ENCODE peak calls at places on chromosome 9, in eight cellular contexts. One of them, this sample, is unnamed.

GRCh38 chr9:131650254-131650653 is 89.6 kb downstream of the RAPGEF1 start:
- DNase-seq in hepatocyte: no peak
- DNase-seq in kidney epithelial cell: no peak
- DNase-seq in Peyer's patch: no peak
- DNase-seq in psoas muscle: peak
- DNase-seq in WERI-Rb-1: no peak
- DNase-seq in left ventricle myocardium inferior: no peak
- DNase-seq in BJ: peak
- DNase-seq in this sample: no peak

GRCh38 chr9:128098017-128098935 is 29.3 kb downstream of the PTGES2 start:
- DNase-seq in hepatocyte: peak
- DNase-seq in kidney epithelial cell: peak
- DNase-seq in Peyer's patch: peak
- DNase-seq in psoas muscle: peak
- DNase-seq in WERI-Rb-1: peak
- DNase-seq in left ventricle myocardium inferior: peak
- DNase-seq in BJ: peak
- DNase-seq in this sample: peak

GRCh38 chr9:89562186-89562814 is 42.5 kb upstream of the GADD45G start:
- DNase-seq in hepatocyte: no peak
- DNase-seq in kidney epithelial cell: peak
- DNase-seq in Peyer's patch: no peak
- DNase-seq in psoas muscle: no peak
- DNase-seq in WERI-Rb-1: no peak
- DNase-seq in left ventricle myocardium inferior: no peak
- DNase-seq in BJ: no peak
- DNase-seq in this sample: no peak

GRCh38 chr9:89466451-89467277 is 31.2 kb downstream of the SEMA4D start:
- DNase-seq in hepatocyte: no peak
- DNase-seq in kidney epithelial cell: peak
- DNase-seq in Peyer's patch: peak
- DNase-seq in psoas muscle: no peak
- DNase-seq in WERI-Rb-1: no peak
- DNase-seq in left ventricle myocardium inferior: no peak
- DNase-seq in BJ: no peak
- DNase-seq in this sample: no peak

GRCh38 chr9:105737205-105737604 is 42.9 kb downstream of the TMEM38B start:
- DNase-seq in hepatocyte: no peak
- DNase-seq in kidney epithelial cell: no peak
- DNase-seq in Peyer's patch: no peak
- DNase-seq in psoas muscle: no peak
- DNase-seq in WERI-Rb-1: no peak
- DNase-seq in left ventricle myocardium inferior: no peak
- DNase-seq in BJ: no peak
- DNase-seq in this sample: no peak

GRCh38 chr9:137030528-137030927 is 1.4 kb downstream of the FUT7 start:
- DNase-seq in hepatocyte: no peak
- DNase-seq in kidney epithelial cell: no peak
- DNase-seq in Peyer's patch: peak
- DNase-seq in psoas muscle: peak
- DNase-seq in WERI-Rb-1: no peak
- DNase-seq in left ventricle myocardium inferior: no peak
- DNase-seq in BJ: no peak
- DNase-seq in this sample: no peak

GRCh38 chr9:82923410-82924242 is 139.3 kb downstream of the RASEF start:
- DNase-seq in hepatocyte: peak
- DNase-seq in kidney epithelial cell: peak
- DNase-seq in Peyer's patch: no peak
- DNase-seq in psoas muscle: no peak
- DNase-seq in WERI-Rb-1: peak
- DNase-seq in left ventricle myocardium inferior: no peak
- DNase-seq in BJ: no peak
- DNase-seq in this sample: no peak

GRCh38 chr9:95504053-95504963 is 12.5 kb downstream of the PTCH1 start:
- DNase-seq in hepatocyte: peak
- DNase-seq in kidney epithelial cell: no peak
- DNase-seq in Peyer's patch: no peak
- DNase-seq in psoas muscle: no peak
- DNase-seq in WERI-Rb-1: no peak
- DNase-seq in left ventricle myocardium inferior: no peak
- DNase-seq in BJ: no peak
- DNase-seq in this sample: no peak

GRCh38 chr9:109143881-109144562 is 23.0 kb downstream of the FRRS1L start:
- DNase-seq in hepatocyte: no peak
- DNase-seq in kidney epithelial cell: no peak
- DNase-seq in Peyer's patch: no peak
- DNase-seq in psoas muscle: no peak
- DNase-seq in WERI-Rb-1: peak
- DNase-seq in left ventricle myocardium inferior: no peak
- DNase-seq in BJ: no peak
- DNase-seq in this sample: no peak
- TF ChIP-seq CTCF in hepatocyte: peak
- TF ChIP-seq CTCF in kidney epithelial cell: peak
- TF ChIP-seq CTCF in Peyer's patch: peak
- TF ChIP-seq CTCF in psoas muscle: no peak
- TF ChIP-seq CTCF in WERI-Rb-1: peak
- TF ChIP-seq CTCF in left ventricle myocardium inferior: no peak
- TF ChIP-seq CTCF in BJ: peak
- TF ChIP-seq CTCF in this sample: peak

GRCh38 chr9:74762950-74763349 is 124.8 kb downstream of the TRPM6 start:
- DNase-seq in hepatocyte: no peak
- DNase-seq in kidney epithelial cell: no peak
- DNase-seq in Peyer's patch: no peak
- DNase-seq in psoas muscle: no peak
- DNase-seq in WERI-Rb-1: no peak
- DNase-seq in left ventricle myocardium inferior: no peak
- DNase-seq in BJ: no peak
- DNase-seq in this sample: no peak
- TF ChIP-seq CTCF in hepatocyte: no peak
- TF ChIP-seq CTCF in kidney epithelial cell: no peak
- TF ChIP-seq CTCF in Peyer's patch: no peak
- TF ChIP-seq CTCF in psoas muscle: no peak
- TF ChIP-seq CTCF in WERI-Rb-1: no peak
- TF ChIP-seq CTCF in left ventricle myocardium inferior: no peak
- TF ChIP-seq CTCF in BJ: no peak
- TF ChIP-seq CTCF in this sample: no peak

GRCh38 chr9:126690431-126691051 is 76.8 kb downstream of the LMX1B start:
- DNase-seq in hepatocyte: peak
- DNase-seq in kidney epithelial cell: no peak
- DNase-seq in Peyer's patch: peak
- DNase-seq in psoas muscle: peak
- DNase-seq in WERI-Rb-1: peak
- DNase-seq in left ventricle myocardium inferior: peak
- DNase-seq in BJ: no peak
- DNase-seq in this sample: no peak
- TF ChIP-seq CTCF in hepatocyte: peak
- TF ChIP-seq CTCF in kidney epithelial cell: peak
- TF ChIP-seq CTCF in Peyer's patch: peak
- TF ChIP-seq CTCF in psoas muscle: peak
- TF ChIP-seq CTCF in WERI-Rb-1: peak
- TF ChIP-seq CTCF in left ventricle myocardium inferior: peak
- TF ChIP-seq CTCF in BJ: peak
- TF ChIP-seq CTCF in this sample: peak

GRCh38 chr9:91422832-91423711 is 560 bp downstream of the NFIL3 start:
- DNase-seq in hepatocyte: peak
- DNase-seq in kidney epithelial cell: no peak
- DNase-seq in Peyer's patch: peak
- DNase-seq in psoas muscle: peak
- DNase-seq in WERI-Rb-1: peak
- DNase-seq in left ventricle myocardium inferior: peak
- DNase-seq in BJ: peak
- DNase-seq in this sample: no peak

GRCh38 chr9:91423785-91424402 is at the start of gene NFIL3:
- DNase-seq in hepatocyte: peak
- DNase-seq in kidney epithelial cell: no peak
- DNase-seq in Peyer's patch: peak
- DNase-seq in psoas muscle: peak
- DNase-seq in WERI-Rb-1: peak
- DNase-seq in left ventricle myocardium inferior: peak
- DNase-seq in BJ: no peak
- DNase-seq in this sample: no peak

GRCh38 chr9:91425270-91425669 is 1.6 kb upstream of the NFIL3 start:
- DNase-seq in hepatocyte: no peak
- DNase-seq in kidney epithelial cell: no peak
- DNase-seq in Peyer's patch: no peak
- DNase-seq in psoas muscle: no peak
- DNase-seq in WERI-Rb-1: no peak
- DNase-seq in left ventricle myocardium inferior: no peak
- DNase-seq in BJ: no peak
- DNase-seq in this sample: no peak

GRCh38 chr9:91426123-91426745 is 2.6 kb upstream of the NFIL3 start:
- DNase-seq in hepatocyte: peak
- DNase-seq in kidney epithelial cell: no peak
- DNase-seq in Peyer's patch: no peak
- DNase-seq in psoas muscle: no peak
- DNase-seq in WERI-Rb-1: no peak
- DNase-seq in left ventricle myocardium inferior: no peak
- DNase-seq in BJ: no peak
- DNase-seq in this sample: no peak

DNA sequence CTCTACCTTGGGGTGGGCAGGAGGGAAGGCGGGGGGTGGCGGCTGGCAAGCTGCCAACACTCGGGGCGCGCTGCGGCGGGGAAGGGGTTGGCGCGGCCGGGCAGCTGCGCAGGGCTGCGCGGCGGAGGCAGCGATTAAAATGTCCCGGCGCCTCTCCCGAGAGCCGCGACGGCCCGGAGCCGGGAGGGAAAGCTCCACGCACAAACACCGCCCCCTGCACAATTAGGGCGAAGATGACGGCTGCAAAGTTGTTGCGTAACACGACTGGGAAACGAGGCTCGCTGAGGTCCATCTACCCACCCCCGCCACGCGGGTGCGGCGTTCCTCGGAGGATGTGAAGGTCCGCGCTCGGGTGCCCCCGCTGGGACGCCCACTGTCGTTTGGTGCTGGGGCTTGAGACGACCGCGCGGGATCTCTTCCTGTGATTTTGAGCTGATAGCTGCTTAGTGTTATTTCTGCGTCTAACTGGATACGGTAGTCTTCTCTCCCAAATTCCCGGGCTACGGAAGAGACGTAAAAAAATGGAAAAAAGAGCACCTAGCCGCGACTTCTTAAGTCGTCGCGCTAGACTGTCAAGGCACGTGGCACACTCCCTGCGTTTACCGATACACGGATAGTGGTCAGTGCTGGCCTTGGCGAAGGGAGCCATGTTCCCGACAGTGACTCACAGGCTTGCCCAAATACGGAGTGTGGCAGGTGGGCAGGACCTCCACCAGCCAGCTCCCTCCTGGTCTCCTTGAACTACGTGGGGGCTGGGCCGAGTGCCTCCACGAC is 958 bp upstream of the NFIL3 start:
- DNase-seq in hepatocyte: peak
- DNase-seq in kidney epithelial cell: no peak
- DNase-seq in Peyer's patch: peak
- DNase-seq in psoas muscle: peak
- DNase-seq in WERI-Rb-1: peak
- DNase-seq in left ventricle myocardium inferior: peak
- DNase-seq in BJ: no peak
- DNase-seq in this sample: no peak
- TF ChIP-seq CTCF in hepatocyte: no peak
- TF ChIP-seq CTCF in kidney epithelial cell: no peak
- TF ChIP-seq CTCF in Peyer's patch: no peak
- TF ChIP-seq CTCF in psoas muscle: no peak
- TF ChIP-seq CTCF in WERI-Rb-1: peak
- TF ChIP-seq CTCF in left ventricle myocardium inferior: peak
- TF ChIP-seq CTCF in BJ: peak
- TF ChIP-seq CTCF in this sample: peak

DNA sequence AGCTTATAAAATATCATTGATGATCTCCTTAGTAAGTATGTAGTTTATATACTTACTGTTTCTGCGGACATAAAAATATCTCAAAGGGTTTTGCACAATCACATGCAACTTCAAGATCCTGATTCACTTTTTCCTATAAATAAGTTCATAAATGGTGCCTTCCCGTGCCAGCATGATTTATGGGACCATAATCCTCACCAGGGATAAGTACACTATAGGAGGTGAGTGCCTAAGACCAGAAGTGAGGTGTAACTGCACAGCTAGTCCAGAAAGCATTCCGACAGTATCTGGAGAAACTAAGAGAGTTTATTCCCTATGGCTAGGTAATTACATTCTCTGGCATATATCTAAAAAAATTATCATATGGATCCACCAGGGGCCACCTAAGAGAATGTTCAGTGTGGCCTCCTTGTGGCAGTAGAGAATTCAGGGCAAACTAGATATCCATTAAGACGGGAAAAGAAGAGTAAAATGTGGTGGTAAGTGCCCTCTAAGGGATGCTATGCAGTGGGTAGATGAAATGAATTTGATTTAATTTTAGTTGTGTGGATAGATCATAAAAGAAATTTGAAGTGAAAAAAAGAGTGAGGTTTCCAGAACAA is 402.5 kb upstream of the SLC24A2 start:
- DNase-seq in hepatocyte: peak
- DNase-seq in kidney epithelial cell: no peak
- DNase-seq in Peyer's patch: no peak
- DNase-seq in psoas muscle: no peak
- DNase-seq in WERI-Rb-1: no peak
- DNase-seq in left ventricle myocardium inferior: no peak
- DNase-seq in BJ: no peak
- DNase-seq in this sample: no peak
- TF ChIP-seq CTCF in hepatocyte: no peak
- TF ChIP-seq CTCF in kidney epithelial cell: no peak
- TF ChIP-seq CTCF in Peyer's patch: no peak
- TF ChIP-seq CTCF in psoas muscle: no peak
- TF ChIP-seq CTCF in WERI-Rb-1: no peak
- TF ChIP-seq CTCF in left ventricle myocardium inferior: no peak
- TF ChIP-seq CTCF in BJ: no peak
- TF ChIP-seq CTCF in this sample: peak

GRCh38 chr9:9997585-9997984 is 615.2 kb downstream of the PTPRD start:
- DNase-seq in hepatocyte: no peak
- DNase-seq in kidney epithelial cell: no peak
- DNase-seq in Peyer's patch: no peak
- DNase-seq in psoas muscle: no peak
- DNase-seq in WERI-Rb-1: no peak
- DNase-seq in left ventricle myocardium inferior: no peak
- DNase-seq in BJ: no peak
- DNase-seq in this sample: no peak

GRCh38 chr9:9998491-9999287 is 614.1 kb downstream of the PTPRD start:
- DNase-seq in hepatocyte: no peak
- DNase-seq in kidney epithelial cell: no peak
- DNase-seq in Peyer's patch: no peak
- DNase-seq in psoas muscle: no peak
- DNase-seq in WERI-Rb-1: no peak
- DNase-seq in left ventricle myocardium inferior: no peak
- DNase-seq in BJ: no peak
- DNase-seq in this sample: no peak

GRCh38 chr9:10000669-10001068 is 612.1 kb downstream of the PTPRD start:
- DNase-seq in hepatocyte: no peak
- DNase-seq in kidney epithelial cell: no peak
- DNase-seq in Peyer's patch: no peak
- DNase-seq in psoas muscle: no peak
- DNase-seq in WERI-Rb-1: no peak
- DNase-seq in left ventricle myocardium inferior: no peak
- DNase-seq in BJ: no peak
- DNase-seq in this sample: no peak

DNA sequence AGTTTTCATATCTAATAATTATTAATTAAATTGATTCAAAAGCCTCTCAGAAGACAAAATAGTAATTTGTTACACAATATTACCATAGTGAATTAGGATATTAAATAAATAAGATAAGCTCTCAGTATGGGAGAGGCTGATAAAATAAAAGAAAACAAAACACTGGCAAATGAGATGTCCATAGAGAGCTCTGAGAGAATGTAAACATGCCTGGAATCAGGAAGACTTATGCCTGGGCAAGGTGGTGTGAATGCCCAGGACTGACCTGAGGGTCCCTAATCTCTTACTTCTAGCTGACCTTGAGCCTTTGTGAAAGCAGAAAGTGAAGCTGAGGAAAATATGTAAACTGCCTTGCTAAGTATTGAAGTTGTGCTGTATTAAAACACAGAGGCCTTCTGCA is 616.5 kb downstream of the PTPRD start:
- DNase-seq in hepatocyte: no peak
- DNase-seq in kidney epithelial cell: no peak
- DNase-seq in Peyer's patch: no peak
- DNase-seq in psoas muscle: no peak
- DNase-seq in WERI-Rb-1: no peak
- DNase-seq in left ventricle myocardium inferior: no peak
- DNase-seq in BJ: no peak
- DNase-seq in this sample: no peak
- TF ChIP-seq CTCF in hepatocyte: no peak
- TF ChIP-seq CTCF in kidney epithelial cell: no peak
- TF ChIP-seq CTCF in Peyer's patch: no peak
- TF ChIP-seq CTCF in psoas muscle: no peak
- TF ChIP-seq CTCF in WERI-Rb-1: no peak
- TF ChIP-seq CTCF in left ventricle myocardium inferior: no peak
- TF ChIP-seq CTCF in BJ: no peak
- TF ChIP-seq CTCF in this sample: no peak